ENCODE peak calls at places on chromosomes 1 and 21, in four cellular contexts. T is mesenchymal stem cell, V is neuronal stem cell, Q is IMR-90. H is an unnamed sample.

GRCh38 chr1:84737572-84737971 is 47.3 kb upstream of the SSX2IP start:
- DNase-seq in Q (no peak), V (no peak), T (no peak), H (no peak)

GRCh38 chr1:233443040-233443439 is 115.5 kb downstream of the MAP3K21 start:
- DNase-seq in V (no peak), Q (no peak), T (no peak), H (no peak)

GRCh38 chr1:5223266-5223665 is 568.9 kb downstream of the AJAP1 start:
- DNase-seq in T (no peak), Q (no peak), V (no peak), H (no peak)

GRCh38 chr1:248243204-248243603 is 12.0 kb downstream of the OR2M4 start:
- DNase-seq in V (no peak), Q (peak), T (no peak), H (peak)

GRCh38 chr1:223137402-223138100 is 5.5 kb downstream of the TLR5 start:
- DNase-seq in V (no peak), Q (peak), T (peak), H (no peak)

GRCh38 chr1:66182551-66183178 is 351.3 kb upstream of the SGIP1 start:
- DNase-seq in V (no peak), Q (peak), T (no peak), H (no peak)

GRCh38 chr1:154957258-154957657 is 1.4 kb upstream of the PBXIP1 start:
- DNase-seq in Q (no peak), T (no peak), V (no peak), H (no peak)

GRCh38 chr21:25569084-25569483 is 38.2 kb downstream of the MRPL39 start:
- DNase-seq in T (no peak), Q (peak), V (no peak), H (no peak)

GRCh38 chr1:116432655-116433282 is 59.7 kb downstream of the ATP1A1 start:
- DNase-seq in V (no peak), T (no peak), Q (no peak), H (no peak)

GRCh38 chr1:21525340-21525717 is 16.1 kb downstream of the ALPL start:
- DNase-seq in T (no peak), Q (no peak), V (no peak), H (no peak)

GRCh38 chr1:209648931-209649776 is 3.1 kb downstream of the LAMB3 start:
- DNase-seq in Q (peak), V (no peak), T (peak), H (no peak)

GRCh38 chr1:55070291-55070690 is 30.9 kb downstream of the PCSK9 start:
- DNase-seq in T (no peak), Q (no peak), V (no peak), H (no peak)

GRCh38 chr1:221166559-221167318 is 287.5 kb downstream of the HLX start:
- DNase-seq in Q (no peak), T (no peak), V (no peak), H (no peak)

GRCh38 chr1:161848676-161849075 is 82.6 kb downstream of the ATF6 start:
- DNase-seq in T (no peak), V (no peak), Q (no peak), H (no peak)

GRCh38 chr1:2451744-2452582 is 24.1 kb upstream of the PLCH2 start:
- DNase-seq in Q (peak), T (peak), V (no peak), H (no peak)

GRCh38 chr1:54115520-54115919 is 37.3 kb downstream of the CDCP2 start:
- DNase-seq in Q (no peak), V (no peak), T (no peak), H (no peak)

GRCh38 chr1:232184561-232185530 is 445.1 kb downstream of the SIPA1L2 start:
- DNase-seq in T (no peak), Q (no peak), V (no peak), H (no peak)

GRCh38 chr1:209899948-209900347 is 38.1 kb upstream of the SYT14 start:
- DNase-seq in Q (no peak), T (no peak), V (no peak), H (peak)

GRCh38 chr1:240797050-240797449 is 185.1 kb upstream of the GREM2 start:
- DNase-seq in Q (peak), V (no peak), T (no peak), H (no peak)

GRCh38 chr1:27144920-27145661 is 9.8 kb downstream of the SLC9A1 start:
- DNase-seq in V (no peak), T (peak), Q (peak), H (no peak)

GRCh38 chr1:20115479-20115878 is 3.9 kb downstream of the PLA2G2D start:
- DNase-seq in V (no peak), T (no peak), Q (no peak), H (no peak)

GRCh38 chr1:119141020-119141424 is 569 bp upstream of the WARS2 start:
- DNase-seq in Q (no peak), V (peak), T (no peak), H (peak)
- H3K14ac ChIP-seq in Q (peak), V (no peak), T (no peak), H (no peak)

GRCh38 chr1:41444796-41445195 is 39.7 kb downstream of the EDN2 start:
- DNase-seq in Q (no peak), T (no peak), V (no peak), H (no peak)
- H3K14ac ChIP-seq in Q (no peak), T (no peak), V (no peak), H (no peak)

GRCh38 chr1:43545321-43545685 is 14.6 kb downstream of the PTPRF start:
- DNase-seq in T (no peak), Q (no peak), V (no peak), H (no peak)
- H3K14ac ChIP-seq in T (no peak), Q (no peak), V (no peak), H (no peak)

DNA sequence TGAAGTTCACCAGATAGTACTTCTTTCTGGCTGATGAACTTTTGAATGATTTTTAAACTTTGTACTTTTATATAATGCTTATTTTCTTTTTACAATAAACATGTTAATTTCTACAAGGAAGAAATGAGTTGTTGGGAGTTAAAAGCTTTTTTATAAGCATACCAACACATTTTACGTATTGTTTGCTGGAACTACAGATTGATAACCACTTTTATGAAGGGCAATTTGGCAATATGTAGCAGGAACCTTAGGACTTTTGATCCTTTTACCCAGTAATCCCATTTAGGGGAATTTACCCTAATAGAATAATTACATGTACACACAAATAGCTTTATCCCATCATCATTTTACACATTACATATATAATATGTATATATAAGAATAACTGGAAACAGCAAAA is 16.3 kb downstream of the PRPF38A start:
- DNase-seq in Q (no peak), T (no peak), V (no peak), H (no peak)
- H3K14ac ChIP-seq in Q (no peak), T (no peak), V (no peak), H (no peak)